ENCODE peak calls at places on chromosomes 4 and X, in ten cellular contexts. W is heart left ventricle; T is CD8-positive, alpha-beta T cell; Y is left cardiac atrium; C is mesenteric fat pad; B is hippocampal formation; O is left ventricle myocardium superior; X is upper lobe of right lung; V is NCI-H1105 treated with DMSO at 0.1 percent for 48 hours; G is OCI-LY7. N is an unnamed sample.

GRCh38 chr4:118345813-118346212 is 7.0 kb downstream of the PRSS12 start:
- DNase-seq in W (no peak), T (no peak), Y (no peak), C (no peak), B (no peak), O (no peak), X (no peak), V (no peak), G (no peak), N (no peak)

GRCh38 chr4:5206391-5206790 is 155.1 kb downstream of the STK32B start:
- DNase-seq in W (no peak), T (no peak), Y (peak), C (no peak), B (peak), O (peak), X (no peak), V (no peak), G (no peak), N (peak)

GRCh38 chr4:113677333-113677732 is 84.2 kb downstream of the CAMK2D start:
- DNase-seq in W (no peak), T (no peak), Y (no peak), C (no peak), B (no peak), O (no peak), X (no peak), V (no peak), G (peak), N (no peak)

GRCh38 chr4:146134761-146135160 is 40.8 kb upstream of the LSM6 start:
- DNase-seq in W (no peak), T (no peak), Y (peak), C (no peak), B (no peak), O (no peak), X (no peak), V (peak), G (no peak), N (no peak)

GRCh38 chr4:173403051-173403450 is 4.1 kb upstream of the SCRG1 start:
- DNase-seq in W (no peak), T (no peak), Y (no peak), C (no peak), B (no peak), O (no peak), X (no peak), V (no peak), G (no peak), N (no peak)

GRCh38 chrX:53255738-53256191 is 25.6 kb downstream of the IQSEC2 start:
- DNase-seq in W (no peak), T (no peak), Y (no peak), C (no peak), B (no peak), O (no peak), X (no peak), V (no peak), G (no peak), N (no peak)

GRCh38 chr4:53055274-53055673 is 193.2 kb downstream of the RASL11B start:
- DNase-seq in W (no peak), T (no peak), Y (no peak), C (no peak), B (no peak), O (no peak), X (no peak), V (peak), G (no peak), N (no peak)

GRCh38 chr4:92825186-92825715 is 521.5 kb downstream of the GRID2 start:
- DNase-seq in W (no peak), T (no peak), Y (no peak), C (no peak), B (no peak), O (no peak), X (no peak), V (no peak), G (no peak), N (no peak)

GRCh38 chrX:68697036-68697435 is 49.6 kb downstream of the STARD8 start:
- DNase-seq in W (no peak), T (no peak), Y (no peak), C (no peak), B (no peak), O (no peak), X (no peak), V (no peak), G (no peak), N (no peak)

N was measured in vagina.